ENCODE peak calls at places on chromosomes 13 and 19, in five cellular contexts. One of them, this sample, is unnamed. For H3K4me1, the result is how much of the 10 kb centered on the place peaks cover.

GRCh38 chr13:76764429-76764828 is 121.8 kb downstream of the KCTD12 start:
- DNase-seq in H9: no peak
- DNase-seq in fibroblast of lung: peak
- DNase-seq in mammary epithelial cell: no peak
- DNase-seq in astrocyte: no peak
- DNase-seq in this sample: no peak

GRCh38 chr13:90696656-90697055 is 650.8 kb upstream of the MIR17HG start:
- DNase-seq in H9: no peak
- DNase-seq in fibroblast of lung: no peak
- DNase-seq in mammary epithelial cell: peak
- DNase-seq in astrocyte: peak
- DNase-seq in this sample: no peak

GRCh38 chr19:662207-662961 is 630 bp downstream of the RNF126 start:
- DNase-seq in H9: no peak
- DNase-seq in fibroblast of lung: no peak
- DNase-seq in mammary epithelial cell: peak
- DNase-seq in astrocyte: peak
- DNase-seq in this sample: peak

GRCh38 chr13:20505405-20506366 is 20.0 kb downstream of the CRYL1 start:
- DNase-seq in H9: no peak
- DNase-seq in fibroblast of lung: no peak
- DNase-seq in mammary epithelial cell: no peak
- DNase-seq in astrocyte: no peak
- DNase-seq in this sample: no peak

GRCh38 chr13:94065741-94066140 is 413.7 kb downstream of the DCT start:
- DNase-seq in H9: no peak
- DNase-seq in fibroblast of lung: peak
- DNase-seq in mammary epithelial cell: no peak
- DNase-seq in astrocyte: peak
- DNase-seq in this sample: no peak

GRCh38 chr19:13463296-13463695 is 43.0 kb downstream of the CACNA1A start:
- DNase-seq in H9: peak
- DNase-seq in fibroblast of lung: peak
- DNase-seq in mammary epithelial cell: peak
- DNase-seq in astrocyte: no peak
- DNase-seq in this sample: peak

GRCh38 chr13:68851026-68851425 is 1256.6 kb upstream of the ATXN8OS start:
- DNase-seq in H9: no peak
- DNase-seq in fibroblast of lung: no peak
- DNase-seq in mammary epithelial cell: no peak
- DNase-seq in astrocyte: peak
- DNase-seq in this sample: no peak

GRCh38 chr13:113545455-113545930 is 39.1 kb upstream of the TFDP1 start:
- DNase-seq in H9: peak
- DNase-seq in fibroblast of lung: peak
- DNase-seq in mammary epithelial cell: no peak
- DNase-seq in astrocyte: no peak
- DNase-seq in this sample: no peak

GRCh38 chr19:23509686-23510450 is 114.6 kb upstream of the ZNF91 start:
- DNase-seq in H9: no peak
- DNase-seq in fibroblast of lung: no peak
- DNase-seq in mammary epithelial cell: peak
- DNase-seq in astrocyte: no peak
- DNase-seq in this sample: no peak

GRCh38 chr19:37941820-37942515 is 35.0 kb downstream of the SIPA1L3 start:
- DNase-seq in H9: no peak
- DNase-seq in fibroblast of lung: no peak
- DNase-seq in mammary epithelial cell: no peak
- DNase-seq in astrocyte: no peak
- DNase-seq in this sample: no peak

GRCh38 chr13:38213307-38213706 is 136.3 kb upstream of the UFM1 start:
- DNase-seq in H9: no peak
- DNase-seq in fibroblast of lung: no peak
- DNase-seq in mammary epithelial cell: peak
- DNase-seq in astrocyte: peak
- DNase-seq in this sample: no peak

GRCh38 chr13:52010890-52011689 is at the start of gene ATP7B:
- DNase-seq in H9: peak
- DNase-seq in fibroblast of lung: no peak
- DNase-seq in mammary epithelial cell: no peak
- DNase-seq in astrocyte: no peak
- DNase-seq in this sample: peak

GRCh38 chr19:48844472-48844871 is 8.2 kb upstream of the HSD17B14 start:
- DNase-seq in H9: peak
- DNase-seq in fibroblast of lung: peak
- DNase-seq in mammary epithelial cell: peak
- DNase-seq in astrocyte: peak
- DNase-seq in this sample: no peak

GRCh38 chr19:4089400-4089908 is 22.8 kb upstream of the ZBTB7A start:
- DNase-seq in H9: no peak
- DNase-seq in fibroblast of lung: no peak
- DNase-seq in mammary epithelial cell: no peak
- DNase-seq in astrocyte: no peak
- DNase-seq in this sample: peak

GRCh38 chr13:50552424-50552966 is 291.0 kb downstream of the DLEU7 start:
- DNase-seq in H9: no peak
- DNase-seq in fibroblast of lung: peak
- DNase-seq in mammary epithelial cell: no peak
- DNase-seq in astrocyte: no peak
- DNase-seq in this sample: no peak

GRCh38 chr13:25064396-25064795 is 31.5 kb upstream of the PABPC3 start:
- DNase-seq in H9: no peak
- DNase-seq in fibroblast of lung: no peak
- DNase-seq in mammary epithelial cell: no peak
- DNase-seq in astrocyte: no peak
- DNase-seq in this sample: no peak

GRCh38 chr19:38264486-38265212 is at the start of gene SPINT2:
- DNase-seq in H9: peak
- DNase-seq in fibroblast of lung: no peak
- DNase-seq in mammary epithelial cell: no peak
- DNase-seq in astrocyte: no peak
- DNase-seq in this sample: no peak

GRCh38 chr19:16039545-16039944 is 36.8 kb upstream of the TPM4 start:
- DNase-seq in H9: no peak
- DNase-seq in fibroblast of lung: no peak
- DNase-seq in mammary epithelial cell: no peak
- DNase-seq in astrocyte: no peak
- DNase-seq in this sample: no peak

GRCh38 chr19:16034180-16034579 is 42.1 kb upstream of the TPM4 start:
- DNase-seq in H9: no peak
- DNase-seq in fibroblast of lung: no peak
- DNase-seq in mammary epithelial cell: no peak
- DNase-seq in astrocyte: no peak
- DNase-seq in this sample: no peak

GRCh38 chr19:4679416-4679815 is 9.3 kb upstream of the MYDGF start:
- DNase-seq in H9: no peak
- DNase-seq in fibroblast of lung: no peak
- DNase-seq in mammary epithelial cell: no peak
- DNase-seq in astrocyte: no peak
- DNase-seq in this sample: no peak

DNA sequence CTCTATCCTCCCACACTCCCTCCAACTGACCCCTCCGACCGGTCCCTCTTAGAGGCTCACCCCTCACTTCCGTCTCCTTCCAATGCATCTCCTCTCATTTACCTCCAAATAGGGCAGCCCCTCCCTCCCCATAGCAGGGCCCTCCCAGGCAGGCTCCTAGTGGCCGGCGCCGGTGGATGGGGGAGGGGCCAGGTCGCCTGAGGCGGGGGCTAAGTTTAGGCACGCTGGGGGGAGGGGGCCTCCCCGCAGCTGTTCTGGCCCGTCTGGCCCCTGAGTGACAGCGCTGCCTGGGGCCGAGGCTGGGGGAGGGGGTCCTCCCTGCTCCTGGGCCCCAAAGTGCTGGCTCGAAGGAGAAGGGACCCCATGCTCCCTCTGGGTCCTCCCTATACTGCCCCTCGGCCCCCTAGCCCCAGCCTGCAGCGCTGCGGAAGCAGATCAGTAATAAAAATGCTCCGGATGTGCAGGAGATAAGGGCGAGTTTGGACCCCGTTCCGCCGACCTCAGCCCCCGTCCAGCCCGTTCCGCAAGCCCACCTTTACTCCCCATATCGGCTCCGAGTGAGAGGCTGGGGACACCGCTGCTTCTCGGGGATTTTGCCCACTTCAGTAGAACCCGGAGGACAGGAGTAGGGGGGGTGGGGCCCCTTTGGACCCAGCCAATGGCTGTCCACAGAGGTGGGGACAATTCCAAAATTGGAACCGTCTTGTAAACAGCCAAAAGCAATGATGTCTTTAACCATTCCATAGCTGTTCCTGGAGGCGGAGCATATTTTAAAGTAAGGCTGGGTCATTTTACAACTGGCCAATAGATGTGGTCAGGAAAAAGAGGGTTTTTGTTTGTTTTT is 4.0 kb downstream of the RTN2 start:
- DNase-seq in H9: peak
- DNase-seq in fibroblast of lung: peak
- DNase-seq in mammary epithelial cell: no peak
- DNase-seq in astrocyte: peak
- DNase-seq in this sample: no peak
- H3K9ac ChIP-seq in H9: no peak
- H3K9ac ChIP-seq in fibroblast of lung: peak
- H3K9ac ChIP-seq in mammary epithelial cell: no peak
- H3K9ac ChIP-seq in astrocyte: peak
- H3K9ac ChIP-seq in this sample: no peak

DNA sequence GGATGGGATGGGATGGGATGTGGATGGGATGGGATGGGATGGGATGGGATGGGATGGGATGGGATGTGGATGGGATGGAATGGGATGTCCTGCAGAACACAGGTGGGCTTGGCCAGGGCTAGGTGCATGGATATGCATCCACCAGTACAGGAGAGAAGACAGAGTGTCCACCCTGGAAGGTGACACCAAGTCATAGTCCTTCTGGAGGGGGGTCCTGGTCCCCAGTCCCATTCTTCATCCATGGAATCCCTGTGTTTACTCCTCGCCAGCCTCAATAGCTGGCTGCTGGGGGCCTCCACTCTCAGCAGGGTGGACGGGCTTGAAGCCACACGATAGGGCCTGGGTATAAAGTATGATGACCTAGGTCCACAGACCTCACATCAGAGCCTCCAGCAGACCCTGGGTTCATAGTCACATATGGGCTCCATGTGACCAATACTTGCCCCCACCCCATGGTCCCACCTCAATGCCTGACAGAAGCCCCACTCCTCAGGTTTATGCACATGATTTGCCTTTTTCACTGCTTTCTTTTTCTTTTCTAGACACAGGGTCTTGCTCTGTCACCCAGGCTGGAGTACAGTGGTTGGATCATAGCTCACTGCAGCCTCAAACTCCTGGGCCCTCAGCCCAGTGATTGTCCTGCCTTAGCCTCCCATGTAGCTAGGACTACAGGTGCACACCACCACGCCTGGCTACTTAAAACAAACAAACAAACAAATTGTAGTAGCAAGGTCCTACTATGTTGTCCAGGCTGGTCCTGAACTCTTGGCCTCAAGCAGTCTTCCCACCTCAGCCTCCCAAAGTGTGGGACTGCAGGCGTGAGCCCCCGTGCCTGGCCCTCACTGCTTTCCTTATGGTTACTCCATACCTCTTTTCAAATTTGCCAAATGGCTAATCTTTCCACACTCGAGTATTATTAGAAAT is 39.9 kb downstream of the RFX2 start:
- DNase-seq in H9: no peak
- DNase-seq in fibroblast of lung: no peak
- DNase-seq in mammary epithelial cell: no peak
- DNase-seq in astrocyte: no peak
- DNase-seq in this sample: no peak
- H3K4me1 ChIP-seq in H9: under half
- H3K4me1 ChIP-seq in fibroblast of lung: under half
- H3K4me1 ChIP-seq in mammary epithelial cell: under half
- H3K4me1 ChIP-seq in astrocyte: under half
- H3K4me1 ChIP-seq in this sample: under half

GRCh38 chr19:17109962-17110598 is 34.5 kb downstream of the MYO9B start:
- DNase-seq in H9: no peak
- DNase-seq in fibroblast of lung: no peak
- DNase-seq in mammary epithelial cell: no peak
- DNase-seq in astrocyte: no peak
- DNase-seq in this sample: no peak

GRCh38 chr19:17105548-17105947 is 30.0 kb downstream of the MYO9B start:
- DNase-seq in H9: no peak
- DNase-seq in fibroblast of lung: no peak
- DNase-seq in mammary epithelial cell: no peak
- DNase-seq in astrocyte: no peak
- DNase-seq in this sample: no peak

GRCh38 chr19:17109300-17109699 is 33.7 kb downstream of the MYO9B start:
- DNase-seq in H9: no peak
- DNase-seq in fibroblast of lung: no peak
- DNase-seq in mammary epithelial cell: no peak
- DNase-seq in astrocyte: no peak
- DNase-seq in this sample: no peak

GRCh38 chr19:17108453-17108784 is 32.8 kb downstream of the MYO9B start:
- DNase-seq in H9: no peak
- DNase-seq in fibroblast of lung: peak
- DNase-seq in mammary epithelial cell: no peak
- DNase-seq in astrocyte: no peak
- DNase-seq in this sample: no peak

GRCh38 chr19:17107546-17108452 is 32.2 kb downstream of the MYO9B start:
- DNase-seq in H9: no peak
- DNase-seq in fibroblast of lung: peak
- DNase-seq in mammary epithelial cell: peak
- DNase-seq in astrocyte: peak
- DNase-seq in this sample: no peak
- H3K9ac ChIP-seq in H9: no peak
- H3K9ac ChIP-seq in fibroblast of lung: peak
- H3K9ac ChIP-seq in mammary epithelial cell: peak
- H3K9ac ChIP-seq in astrocyte: peak
- H3K9ac ChIP-seq in this sample: no peak

DNA sequence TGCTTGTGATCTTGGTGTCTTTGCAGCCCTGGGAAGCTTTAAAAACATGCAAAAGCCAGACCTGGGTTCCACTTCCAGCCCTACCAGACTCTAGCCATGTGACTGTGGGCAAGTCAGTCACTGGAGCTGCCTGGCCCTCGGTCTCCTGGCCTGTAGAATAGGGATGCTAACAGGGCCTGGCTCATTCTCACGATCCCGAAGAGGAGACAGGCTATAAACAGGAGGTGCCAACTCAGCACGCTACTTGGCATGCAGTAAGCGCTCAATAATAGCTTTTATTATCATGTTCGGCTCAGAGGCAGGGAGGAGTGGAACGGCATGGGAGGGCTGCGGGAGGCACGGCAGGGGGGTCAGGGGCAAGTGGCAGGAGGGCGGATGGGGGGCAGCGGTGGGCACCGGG is 1.7 kb downstream of the CTXN1 start:
- DNase-seq in H9: no peak
- DNase-seq in fibroblast of lung: no peak
- DNase-seq in mammary epithelial cell: no peak
- DNase-seq in astrocyte: no peak
- DNase-seq in this sample: no peak
- H3K4me1 ChIP-seq in H9: under half
- H3K4me1 ChIP-seq in fibroblast of lung: under half
- H3K4me1 ChIP-seq in mammary epithelial cell: under half
- H3K4me1 ChIP-seq in astrocyte: under half
- H3K4me1 ChIP-seq in this sample: under half

GRCh38 chr19:33175156-33175782 is 18.9 kb upstream of the LRP3 start:
- DNase-seq in H9: no peak
- DNase-seq in fibroblast of lung: no peak
- DNase-seq in mammary epithelial cell: no peak
- DNase-seq in astrocyte: no peak
- DNase-seq in this sample: no peak
- H3K9ac ChIP-seq in H9: no peak
- H3K9ac ChIP-seq in fibroblast of lung: no peak
- H3K9ac ChIP-seq in mammary epithelial cell: no peak
- H3K9ac ChIP-seq in astrocyte: no peak
- H3K9ac ChIP-seq in this sample: peak

GRCh38 chr19:41413947-41414346 is 13.2 kb downstream of the B3GNT8 start:
- DNase-seq in H9: no peak
- DNase-seq in fibroblast of lung: no peak
- DNase-seq in mammary epithelial cell: no peak
- DNase-seq in astrocyte: no peak
- DNase-seq in this sample: no peak
- H3K4me1 ChIP-seq in H9: under half
- H3K4me1 ChIP-seq in fibroblast of lung: under half
- H3K4me1 ChIP-seq in mammary epithelial cell: under half
- H3K4me1 ChIP-seq in astrocyte: under half
- H3K4me1 ChIP-seq in this sample: under half